ENCODE peak calls at places on chromosomes 11 and 22, in eight cellular contexts. D, L, R, S, V, Q, T and W are unnamed samples.

GRCh38 chr11:105282658-105283057 is 143.1 kb upstream of the CARD18 start:
- DNase-seq in S (no peak), V (peak), R (no peak), D (no peak), T (no peak), Q (no peak), L (no peak), W (no peak)

GRCh38 chr11:35432464-35432863 is 13.1 kb upstream of the SLC1A2 start:
- DNase-seq in T (no peak), D (no peak), Q (no peak), R (no peak), V (no peak), L (peak), S (no peak), W (no peak)

GRCh38 chr22:17984114-17984513 is 40.2 kb downstream of the MICAL3 start:
- DNase-seq in Q (no peak), T (no peak), D (peak), S (no peak), R (peak), L (no peak), V (no peak), W (no peak)

GRCh38 chr11:65556470-65557279 is 1.5 kb downstream of the LTBP3 start:
- DNase-seq in D (no peak), S (no peak), R (no peak), T (no peak), Q (no peak), L (no peak), V (no peak), W (no peak)

GRCh38 chr11:83816572-83817187 is 530.5 kb upstream of the CCDC90B start:
- DNase-seq in T (no peak), Q (peak), D (no peak), R (no peak), S (no peak), L (no peak), V (peak), W (peak)

GRCh38 chr11:101553891-101554292 is 29.9 kb downstream of the TRPC6 start:
- DNase-seq in D (no peak), V (no peak), Q (no peak), L (no peak), S (no peak), R (no peak), T (no peak), W (no peak)

GRCh38 chr11:33371049-33371448 is 113.9 kb downstream of the HIPK3 start:
- DNase-seq in D (no peak), Q (no peak), R (no peak), L (no peak), V (no peak), T (no peak), S (no peak), W (peak)

GRCh38 chr11:121839821-121840220 is 276.2 kb downstream of the BLID start:
- DNase-seq in S (no peak), D (no peak), Q (no peak), V (peak), L (no peak), T (no peak), R (no peak), W (no peak)

GRCh38 chr22:19038728-19039447 is 83.3 kb downstream of the DGCR2 start:
- DNase-seq in R (no peak), D (no peak), L (peak), V (no peak), Q (no peak), T (no peak), S (no peak), W (no peak)

GRCh38 chr22:36753120-36753802 is 22.7 kb downstream of the IFT27 start:
- DNase-seq in T (no peak), Q (peak), S (no peak), L (peak), D (no peak), R (no peak), V (no peak), W (no peak)

GRCh38 chr22:24950272-24950902 is 2.1 kb upstream of the KIAA1671 start:
- DNase-seq in R (no peak), T (no peak), Q (peak), S (no peak), D (no peak), L (peak), V (peak), W (no peak)

GRCh38 chr22:36409911-36410756 is 22.4 kb upstream of the MYH9 start:
- DNase-seq in L (peak), S (peak), V (no peak), D (peak), T (peak), R (no peak), Q (peak), W (peak)

GRCh38 chr11:57647368-57647767 is 2.3 kb downstream of the YPEL4 start:
- DNase-seq in L (no peak), S (no peak), D (no peak), R (no peak), V (no peak), T (no peak), Q (peak), W (no peak)

GRCh38 chr11:109772846-109773400 is 320.3 kb upstream of the ZC3H12C start:
- DNase-seq in S (no peak), V (no peak), L (no peak), R (no peak), Q (no peak), T (no peak), D (no peak), W (no peak)

GRCh38 chr11:113147249-113147648 is 167.1 kb upstream of the TTC12 start:
- DNase-seq in D (no peak), L (peak), Q (peak), V (no peak), R (no peak), T (no peak), S (no peak), W (no peak)

GRCh38 chr22:20027966-20028854 is 7.3 kb downstream of the TANGO2 start:
- DNase-seq in V (peak), Q (no peak), T (no peak), D (peak), L (no peak), S (no peak), R (no peak), W (no peak)

GRCh38 chr11:27914080-27914479 is 193.9 kb downstream of the KIF18A start:
- DNase-seq in V (peak), T (no peak), Q (no peak), S (no peak), D (no peak), L (no peak), R (peak), W (no peak)

GRCh38 chr11:79276900-79277299 is 163.9 kb downstream of the TENM4 start:
- DNase-seq in S (no peak), R (no peak), V (peak), D (no peak), T (no peak), L (no peak), Q (no peak), W (no peak)

GRCh38 chr11:128463386-128463829 is 124.0 kb downstream of the ETS1 start:
- DNase-seq in T (no peak), S (peak), D (no peak), L (no peak), V (peak), R (peak), Q (no peak), W (no peak)

GRCh38 chr11:64687641-64688533 is 35.1 kb downstream of the NRXN2 start:
- DNase-seq in V (peak), S (no peak), Q (no peak), D (no peak), R (no peak), L (no peak), T (no peak), W (no peak)

GRCh38 chr22:31103111-31103510 is 4.3 kb downstream of the SELENOM start:
- DNase-seq in S (no peak), V (no peak), R (no peak), L (no peak), T (no peak), D (no peak), Q (no peak), W (no peak)

GRCh38 chr11:35316161-35316560 is 103.2 kb downstream of the SLC1A2 start:
- DNase-seq in Q (no peak), D (no peak), T (no peak), S (no peak), L (no peak), V (peak), R (peak), W (no peak)